ENCODE peak calls at places on chromosomes 7 and 10, in nine cellular contexts. N, T, K, U, F, Y, H, L and G are unnamed samples. For H3K27me3, the result is how much of the 10 kb centered on the place peaks cover.

GRCh38 chr7:151899513-151900360 is 22.8 kb upstream of the PRKAG2 start:
- DNase-seq in N (no peak), T (no peak), K (no peak), U (no peak), F (no peak), Y (no peak), H (no peak), L (no peak), G (no peak)

GRCh38 chr7:98784216-98784785 is 85.5 kb downstream of the TMEM130 start:
- DNase-seq in N (no peak), T (no peak), K (peak), U (no peak), F (no peak), Y (no peak), H (no peak), L (no peak), G (no peak)

GRCh38 chr10:35765039-35765662 is 123.1 kb upstream of the FZD8 start:
- DNase-seq in N (peak), T (no peak), K (peak), U (no peak), F (no peak), Y (no peak), H (no peak), L (peak), G (peak)

GRCh38 chr10:116742367-116743265 is at the start of gene HSPA12A:
- DNase-seq in N (peak), T (peak), K (peak), U (peak), F (peak), Y (peak), H (peak), L (peak), G (peak)

GRCh38 chr7:104943502-104944343 is 70.3 kb upstream of the KMT2E start:
- DNase-seq in N (peak), T (no peak), K (peak), U (peak), F (no peak), Y (peak), H (peak), L (no peak), G (no peak)

GRCh38 chr10:103038570-103038969 is 120.5 kb downstream of the CNNM2 start:
- DNase-seq in N (no peak), T (peak), K (no peak), U (no peak), F (no peak), Y (no peak), H (no peak), L (no peak), G (no peak)

GRCh38 chr7:155456772-155457543 is 971 bp upstream of the EN2 start:
- DNase-seq in N (peak), T (peak), K (peak), U (peak), F (peak), Y (peak), H (no peak), L (peak), G (peak)

GRCh38 chr10:71366710-71367109 is 30.0 kb upstream of the CDH23 start:
- DNase-seq in N (no peak), T (no peak), K (no peak), U (no peak), F (no peak), Y (no peak), H (no peak), L (no peak), G (no peak)

GRCh38 chr10:31656820-31657470 is 271.7 kb downstream of the ARHGAP12 start:
- DNase-seq in N (no peak), T (no peak), K (peak), U (no peak), F (no peak), Y (peak), H (no peak), L (no peak), G (no peak)

GRCh38 chr7:20095862-20096261 is 121.3 kb downstream of the MACC1 start:
- DNase-seq in N (no peak), T (no peak), K (no peak), U (no peak), F (no peak), Y (no peak), H (no peak), L (no peak), G (no peak)

GRCh38 chr10:122152544-122152943 is 118.6 kb upstream of the BTBD16 start:
- DNase-seq in N (peak), T (peak), K (peak), U (peak), F (no peak), Y (no peak), H (no peak), L (peak), G (peak)

GRCh38 chr10:104688251-104688650 is 47.2 kb downstream of the SORCS3 start:
- DNase-seq in N (no peak), T (no peak), K (peak), U (no peak), F (no peak), Y (no peak), H (no peak), L (no peak), G (peak)

GRCh38 chr10:93852721-93853120 is 41.1 kb upstream of the SLC35G1 start:
- DNase-seq in N (no peak), T (no peak), K (no peak), U (no peak), F (no peak), Y (no peak), H (no peak), L (no peak), G (no peak)

GRCh38 chr10:49651039-49651835 is 28.2 kb upstream of the C10orf53 start:
- DNase-seq in N (no peak), T (no peak), K (no peak), U (peak), F (no peak), Y (no peak), H (no peak), L (no peak), G (no peak)

GRCh38 chr7:83161186-83161585 is 1.5 kb downstream of the PCLO start:
- DNase-seq in N (no peak), T (no peak), K (peak), U (no peak), F (no peak), Y (peak), H (no peak), L (no peak), G (no peak)

GRCh38 chr10:86592413-86592812 is 61.9 kb upstream of the OPN4 start:
- DNase-seq in N (no peak), T (no peak), K (no peak), U (peak), F (peak), Y (no peak), H (no peak), L (no peak), G (no peak)

GRCh38 chr10:132940791-132941465 is 1.4 kb downstream of the CFAP46 start:
- DNase-seq in N (no peak), T (no peak), K (no peak), U (no peak), F (no peak), Y (no peak), H (no peak), L (no peak), G (no peak)

GRCh38 chr7:95784796-95785195 is 12.4 kb downstream of the DYNC1I1 start:
- DNase-seq in N (no peak), T (no peak), K (no peak), U (no peak), F (no peak), Y (no peak), H (no peak), L (no peak), G (no peak)

GRCh38 chr7:11252705-11253272 is 279.1 kb downstream of the PHF14 start:
- DNase-seq in N (no peak), T (no peak), K (no peak), U (no peak), F (no peak), Y (no peak), H (no peak), L (no peak), G (no peak)

GRCh38 chr10:114995468-114995867 is 57.5 kb downstream of the TRUB1 start:
- DNase-seq in N (no peak), T (peak), K (peak), U (no peak), F (no peak), Y (no peak), H (no peak), L (no peak), G (no peak)

GRCh38 chr7:100897111-100897608 is 1.5 kb upstream of the ACHE start:
- DNase-seq in N (peak), T (no peak), K (no peak), U (peak), F (peak), Y (no peak), H (peak), L (peak), G (no peak)

GRCh38 chr10:64635906-64636305 is 1114.7 kb downstream of the REEP3 start:
- DNase-seq in N (no peak), T (no peak), K (no peak), U (no peak), F (no peak), Y (no peak), H (no peak), L (no peak), G (no peak)

GRCh38 chr10:113058175-113058961 is 108.3 kb downstream of the TCF7L2 start:
- DNase-seq in N (no peak), T (peak), K (peak), U (no peak), F (peak), Y (peak), H (peak), L (no peak), G (no peak)

GRCh38 chr7:121406866-121407439 is 10.8 kb upstream of the FAM3C start:
- DNase-seq in N (no peak), T (no peak), K (no peak), U (peak), F (no peak), Y (no peak), H (no peak), L (no peak), G (no peak)

GRCh38 chr10:117271427-117271826 is 30.5 kb downstream of the SLC18A2 start:
- DNase-seq in N (no peak), T (peak), K (peak), U (no peak), F (no peak), Y (no peak), H (no peak), L (no peak), G (no peak)

GRCh38 chr7:21944616-21945373 is 904 bp downstream of the CDCA7L start:
- DNase-seq in N (no peak), T (peak), K (peak), U (peak), F (peak), Y (peak), H (no peak), L (no peak), G (no peak)

GRCh38 chr7:140439359-140439758 is 35.5 kb downstream of the RAB19 start:
- DNase-seq in N (no peak), T (no peak), K (no peak), U (no peak), F (no peak), Y (no peak), H (no peak), L (no peak), G (no peak)

GRCh38 chr10:71244638-71245419 is 32.5 kb downstream of the UNC5B start:
- DNase-seq in N (peak), T (peak), K (peak), U (peak), F (no peak), Y (peak), H (peak), L (peak), G (no peak)

GRCh38 chr7:92955081-92955480 is 118.7 kb upstream of the CDK6 start:
- DNase-seq in N (no peak), T (no peak), K (no peak), U (no peak), F (no peak), Y (no peak), H (no peak), L (no peak), G (no peak)

DNA sequence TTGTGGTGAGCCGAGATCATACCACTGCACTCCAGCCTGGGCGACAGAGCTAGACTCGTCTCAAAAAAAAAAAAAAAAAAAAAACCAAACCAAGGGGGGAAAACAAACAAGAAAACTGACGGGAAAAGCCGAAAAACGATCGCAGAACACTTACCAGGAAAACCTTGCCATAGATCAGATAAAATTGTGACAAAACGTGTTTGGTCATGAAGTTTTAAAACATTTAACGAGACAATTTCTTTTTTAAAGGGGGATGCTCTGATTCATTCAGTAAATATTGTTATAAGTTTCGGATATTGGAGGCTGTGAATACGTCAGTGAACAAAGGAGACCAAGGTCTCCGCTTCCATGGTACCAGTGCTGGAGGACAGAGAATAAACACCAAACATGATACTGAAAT is 77.3 kb downstream of the ARMC3 start:
- DNase-seq in N (no peak), T (no peak), K (no peak), U (no peak), F (no peak), Y (no peak), H (no peak), L (no peak), G (no peak)
- H3K27me3 ChIP-seq in N (under half), T (under half), K (under half), U (under half), F (under half), Y (under half), H (under half), L (under half), G (under half)

DNA sequence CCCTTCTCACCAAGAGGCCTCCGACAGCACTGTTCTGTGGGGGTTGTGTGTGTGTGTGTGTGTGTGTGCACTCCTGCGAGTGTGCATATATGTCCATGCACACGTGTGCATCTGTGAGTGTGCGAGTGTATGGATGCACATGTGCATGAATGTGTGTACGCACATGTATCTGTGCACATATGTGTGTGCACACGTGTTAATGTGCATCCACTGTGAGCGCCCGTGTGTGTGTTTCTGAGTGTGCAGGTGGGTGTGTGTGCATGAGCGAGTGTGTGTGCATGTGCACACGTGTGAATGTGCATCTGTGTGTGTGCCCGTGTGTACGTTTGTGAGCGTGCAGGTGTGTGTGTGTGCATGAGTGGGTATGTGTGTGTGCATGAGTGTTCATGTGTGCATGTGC is 48.5 kb upstream of the FOXL3 start:
- DNase-seq in N (no peak), T (no peak), K (no peak), U (no peak), F (no peak), Y (no peak), H (no peak), L (no peak), G (no peak)
- TF ChIP-seq CTCF in N (no peak), T (no peak), K (no peak), U (no peak), F (no peak), Y (no peak), H (no peak), L (no peak), G (no peak)

DNA sequence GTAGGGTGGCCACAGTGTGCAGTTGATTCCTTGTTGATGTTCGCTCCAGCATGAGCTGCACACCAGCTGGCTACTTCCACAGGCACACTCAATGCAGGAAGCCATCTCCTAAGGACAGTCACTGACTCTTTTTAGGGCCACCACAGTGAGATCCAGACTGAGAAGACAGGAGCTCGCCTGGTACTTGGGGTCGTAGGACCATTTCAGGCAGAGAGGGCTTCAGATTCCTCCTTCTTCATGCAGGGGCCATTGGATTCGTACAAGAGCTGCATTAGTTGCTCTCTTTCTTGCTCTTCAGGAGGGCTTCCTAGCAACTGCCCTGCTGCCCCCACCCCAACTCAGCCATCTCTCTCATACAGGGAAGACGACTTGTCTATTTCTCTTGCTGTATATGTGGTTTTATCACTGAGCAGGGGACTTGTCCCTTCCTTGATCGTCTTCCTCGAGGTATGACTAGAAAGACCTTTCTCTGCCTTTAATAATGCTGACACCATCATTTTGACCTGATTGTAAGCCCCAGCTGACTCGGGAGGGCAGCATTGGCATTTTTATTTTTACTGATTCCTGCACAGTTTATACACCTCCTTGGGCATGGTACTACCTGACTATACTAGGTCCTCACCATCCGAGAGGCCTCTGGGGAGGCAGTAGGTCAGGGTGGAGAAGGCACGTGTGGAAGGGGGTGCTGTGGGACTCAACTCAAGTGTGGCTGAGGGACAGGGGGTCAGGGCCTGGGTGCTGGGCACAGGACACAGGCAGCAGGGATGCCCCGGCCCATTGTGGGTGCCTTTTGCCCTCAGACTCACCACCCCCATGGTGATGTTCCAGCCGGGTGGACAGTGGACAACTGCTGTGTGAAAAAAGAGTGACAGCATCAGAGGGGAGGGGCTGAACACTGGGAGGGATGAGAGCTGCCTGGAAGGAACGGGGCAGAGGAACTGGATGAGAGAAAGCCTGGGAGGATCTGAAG is 136.7 kb upstream of the ZNF746 start:
- DNase-seq in N (no peak), T (no peak), K (no peak), U (no peak), F (no peak), Y (no peak), H (no peak), L (no peak), G (no peak)
- H3K27me3 ChIP-seq in N (under half), T (under half), K (under half), U (under half), F (under half), Y (under half), H (under half), L (under half), G (under half)

GRCh38 chr10:101615760-101616116 is 27.6 kb downstream of the DPCD start:
- DNase-seq in N (no peak), T (no peak), K (no peak), U (no peak), F (no peak), Y (no peak), H (no peak), L (no peak), G (no peak)
- TF ChIP-seq CTCF in N (no peak), T (no peak), K (no peak), U (no peak), F (no peak), Y (no peak), H (no peak), L (no peak), G (no peak)

DNA sequence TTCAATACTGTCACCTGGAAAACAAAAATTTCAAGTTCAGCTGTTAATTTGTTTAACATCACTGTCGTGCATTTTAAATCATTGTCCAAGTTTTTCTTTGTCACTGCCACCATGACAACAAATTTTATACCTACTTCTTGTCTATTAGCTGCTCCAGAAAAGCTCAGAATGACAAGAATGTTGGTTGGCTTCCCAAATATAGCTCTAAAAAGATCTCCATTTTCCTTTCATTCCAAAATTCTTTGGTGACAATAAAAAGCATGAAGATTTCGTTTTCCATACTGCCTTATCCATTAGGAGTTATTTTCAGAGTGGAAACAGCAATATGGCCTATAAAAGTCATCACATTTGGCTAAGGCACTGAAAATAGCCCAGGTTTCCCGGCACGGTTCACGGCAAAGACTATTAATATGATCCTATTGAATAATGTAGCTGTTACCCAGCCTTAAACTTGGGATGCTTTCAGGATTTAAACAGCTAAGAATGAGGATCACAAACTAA is 2.8 kb downstream of the CTTNBP2 start:
- DNase-seq in N (no peak), T (no peak), K (no peak), U (no peak), F (no peak), Y (no peak), H (no peak), L (no peak), G (no peak)
- H3K27me3 ChIP-seq in N (under half), T (under half), K (under half), U (under half), F (half or more), Y (under half), H (half or more), L (under half), G (under half)